ENCODE peak calls at places on chromosomes 7 and 10, in seven cellular contexts. X is EH, Q is T-helper 17 cell, M is body of pancreas, U is NCI-H1694, F is skeletal muscle cell, E is cardiac muscle cell. Z is an unnamed sample.

GRCh38 chr10:60797200-60797599 is 18.9 kb downstream of the CDK1 start:
- DNase-seq in X (no peak), Q (no peak), M (no peak), U (no peak), F (no peak), E (no peak), Z (no peak)

GRCh38 chr7:6637544-6638229 is 569 bp downstream of the ZNF316 start:
- DNase-seq in X (peak; percentile 25), Q (peak; percentile 35), M (peak; percentile 18), U (no peak), F (no peak), E (peak; percentile 24), Z (no peak)

GRCh38 chr10:26573674-26574073 is 123.8 kb upstream of the PDSS1 start:
- DNase-seq in X (peak; percentile 28), Q (no peak), M (no peak), U (no peak), F (no peak), E (no peak), Z (no peak)

GRCh38 chr10:33460461-33461294 is 126.2 kb upstream of the NRP1 start:
- DNase-seq in X (peak; percentile 89), Q (no peak), M (peak; percentile 87), U (no peak), F (peak; percentile 50), E (peak; percentile 57), Z (peak; percentile 60)

GRCh38 chr10:23522345-23522744 is 83.5 kb downstream of the OTUD1 start:
- DNase-seq in X (peak; percentile 39), Q (no peak), M (no peak), U (no peak), F (no peak), E (peak; percentile 30), Z (no peak)

GRCh38 chr7:100573691-100574361 is at the start of gene SAP25:
- DNase-seq in X (no peak), Q (no peak), M (no peak), U (no peak), F (no peak), E (no peak), Z (no peak)

GRCh38 chr7:36677769-36678435 is 46.4 kb downstream of the AOAH start:
- DNase-seq in X (no peak), Q (no peak), M (no peak), U (no peak), F (no peak), E (no peak), Z (no peak)

GRCh38 chr7:73893342-73894101 is 32.6 kb downstream of the TMEM270 start:
- DNase-seq in X (peak; percentile 15), Q (no peak), M (peak; percentile 52), U (peak; percentile 77), F (peak; percentile 74), E (no peak), Z (no peak)

GRCh38 chr10:101066890-101067355 is 5.1 kb downstream of the KAZALD1 start:
- DNase-seq in X (no peak), Q (no peak), M (no peak), U (no peak), F (no peak), E (no peak), Z (no peak)

GRCh38 chr7:155396661-155397060 is 61.3 kb upstream of the EN2 start:
- DNase-seq in X (no peak), Q (no peak), M (no peak), U (no peak), F (no peak), E (no peak), Z (no peak)

GRCh38 chr10:4633776-4634175 is 192.2 kb upstream of the AKR1E2 start:
- DNase-seq in X (no peak), Q (no peak), M (no peak), U (no peak), F (no peak), E (no peak), Z (no peak)

GRCh38 chr7:132499065-132499464 is 77.2 kb downstream of the PLXNA4 start:
- DNase-seq in X (no peak), Q (no peak), M (no peak), U (no peak), F (no peak), E (no peak), Z (no peak)

GRCh38 chr7:156039971-156040677 is 227.9 kb upstream of the SHH start:
- DNase-seq in X (no peak), Q (no peak), M (no peak), U (no peak), F (no peak), E (no peak), Z (no peak)

GRCh38 chr7:91408388-91409154 is 144.3 kb downstream of the FZD1 start:
- DNase-seq in X (no peak), Q (no peak), M (no peak), U (no peak), F (no peak), E (no peak), Z (no peak)

GRCh38 chr10:86705905-86706304 is 37.6 kb downstream of the LDB3 start:
- DNase-seq in X (no peak), Q (no peak), M (no peak), U (no peak), F (no peak), E (no peak), Z (no peak)

GRCh38 chr10:84308481-84309304 is 19.7 kb upstream of the CCSER2 start:
- DNase-seq in X (peak; percentile 91), Q (no peak), M (peak; percentile 29), U (no peak), F (peak; percentile 48), E (peak; percentile 68), Z (no peak)

GRCh38 chr10:104766341-104766740 is 125.3 kb downstream of the SORCS3 start:
- DNase-seq in X (peak; percentile 3), Q (no peak), M (peak; percentile 10), U (no peak), F (no peak), E (peak; percentile 3), Z (no peak)

GRCh38 chr10:100707261-100707848 is 38.0 kb upstream of the PAX2 start:
- DNase-seq in X (no peak), Q (no peak), M (no peak), U (no peak), F (no peak), E (no peak), Z (no peak)

GRCh38 chr10:28367865-28368541 is 65.1 kb upstream of the MPP7 start:
- DNase-seq in X (no peak), Q (peak; percentile 25), M (peak; percentile 27), U (no peak), F (no peak), E (no peak), Z (no peak)

GRCh38 chr10:118522791-118523498 is 72.5 kb downstream of the PRLHR start:
- DNase-seq in X (peak; percentile 39), Q (no peak), M (no peak), U (no peak), F (no peak), E (peak; percentile 46), Z (no peak)

GRCh38 chr7:46933596-46933995 is 648.3 kb downstream of the TNS3 start:
- DNase-seq in X (peak; percentile 83), Q (no peak), M (no peak), U (no peak), F (no peak), E (peak; percentile 73), Z (peak; percentile 77)

GRCh38 chr10:43110318-43111071 is 27.8 kb upstream of the CSGALNACT2 start:
- DNase-seq in X (peak; percentile 70), Q (no peak), M (peak; percentile 45), U (no peak), F (no peak), E (peak; percentile 86), Z (peak; percentile 59)

GRCh38 chr7:2016021-2016631 is 216.6 kb downstream of the MAD1L1 start:
- DNase-seq in X (no peak), Q (no peak), M (no peak), U (no peak), F (no peak), E (no peak), Z (no peak)

GRCh38 chr10:46001187-46001756 is 29.0 kb downstream of the TIMM23 start:
- DNase-seq in X (no peak), Q (no peak), M (no peak), U (no peak), F (no peak), E (no peak), Z (no peak)

GRCh38 chr7:87354749-87355148 is 9.3 kb downstream of the CROT start:
- DNase-seq in X (no peak), Q (no peak), M (no peak), U (peak; percentile 6), F (no peak), E (no peak), Z (no peak)

GRCh38 chr7:140506788-140507464 is 27.6 kb upstream of the MKRN1 start:
- DNase-seq in X (peak; percentile 90), Q (no peak), M (peak; percentile 41), U (peak; percentile 88), F (peak; percentile 35), E (peak; percentile 55), Z (peak; percentile 40)

GRCh38 chr10:67884842-67885680 is 605 bp downstream of the SIRT1 start:
- DNase-seq in X (peak; percentile 87), Q (peak; percentile 61), M (peak; percentile 91), U (no peak), F (peak; percentile 41), E (peak; percentile 82), Z (peak; percentile 41)

GRCh38 chr10:36473122-36473521 is 652.3 kb upstream of the ANKRD30A start:
- DNase-seq in X (no peak), Q (no peak), M (no peak), U (no peak), F (no peak), E (no peak), Z (no peak)